ENCODE peak calls at places on chromosomes 11 and 22, in five cellular contexts. Q is fibroblast of pulmonary artery; S is iPS DF 6.9; O is CD4-positive, alpha-beta T cell; T is left cardiac atrium. I is an unnamed sample.

GRCh38 chr22:19059481-19060278 is 62.5 kb downstream of the DGCR2 start:
- DNase-seq in S (no peak), T (no peak), Q (no peak), O (no peak), I (no peak)

GRCh38 chr11:62879150-62879549 is 1.5 kb upstream of the SLC3A2 start:
- DNase-seq in S (no peak), Q (peak), T (no peak), O (no peak), I (no peak)

GRCh38 chr11:83502041-83502440 is 215.9 kb upstream of the CCDC90B start:
- DNase-seq in Q (no peak), S (no peak), O (no peak), T (no peak), I (peak)

GRCh38 chr11:9158898-9159391 is 67.5 kb upstream of the SCUBE2 start:
- DNase-seq in Q (peak), O (no peak), S (no peak), T (no peak), I (peak)

GRCh38 chr22:48576333-48577013 is 1251.2 kb downstream of the BRD1 start:
- DNase-seq in S (no peak), T (no peak), O (no peak), Q (no peak), I (no peak)

GRCh38 chr11:111001091-111001430 is 244.5 kb upstream of the POU2AF2 start:
- DNase-seq in S (no peak), O (no peak), Q (no peak), T (no peak), I (peak)

GRCh38 chr11:37786214-37786755 is 1188.2 kb upstream of the RAG2 start:
- DNase-seq in O (no peak), Q (peak), S (no peak), T (no peak), I (peak)

GRCh38 chr11:27653990-27654758 is 46.1 kb downstream of the BDNF start:
- DNase-seq in Q (no peak), O (no peak), T (no peak), S (no peak), I (no peak)

GRCh38 chr11:119480375-119481020 is 57.5 kb upstream of the THY1 start:
- DNase-seq in O (no peak), T (no peak), S (no peak), Q (no peak), I (no peak)

GRCh38 chr22:44133161-44133560 is 47.6 kb upstream of the PARVG start:
- DNase-seq in Q (no peak), O (no peak), T (no peak), S (no peak), I (peak)

GRCh38 chr11:112200252-112200651 is 24.9 kb downstream of the BCO2 start:
- DNase-seq in Q (no peak), S (no peak), T (no peak), O (no peak), I (no peak)

GRCh38 chr22:37752189-37753061 is 55.3 kb upstream of the GCAT start:
- DNase-seq in S (no peak), T (peak), Q (peak), O (no peak), I (peak)

GRCh38 chr22:36021649-36022048 is 7.0 kb downstream of the RBFOX2 start:
- DNase-seq in T (no peak), S (no peak), O (no peak), Q (no peak), I (no peak)

GRCh38 chr11:27934830-27935145 is 173.2 kb downstream of the KIF18A start:
- DNase-seq in S (no peak), Q (peak), T (no peak), O (no peak), I (peak)

GRCh38 chr11:107591446-107592236 is 694 bp downstream of the ELMOD1 start:
- DNase-seq in Q (no peak), S (no peak), T (no peak), O (no peak), I (peak)

GRCh38 chr22:37822079-37822833 is 926 bp upstream of the GALR3 start:
- DNase-seq in O (no peak), Q (no peak), T (no peak), S (no peak), I (no peak)

GRCh38 chr11:85955531-85955930 is 100.3 kb downstream of the CCDC83 start:
- DNase-seq in Q (peak), T (no peak), O (no peak), S (no peak), I (peak)

GRCh38 chr11:125315088-125315740 is 150.7 kb downstream of the PKNOX2 start:
- DNase-seq in T (peak), S (no peak), O (no peak), Q (peak), I (no peak)

GRCh38 chr11:72293910-72294533 is 50.0 kb upstream of the PHOX2A start:
- DNase-seq in S (no peak), O (no peak), Q (no peak), T (no peak), I (no peak)

GRCh38 chr11:59556115-59556882 is 45.0 kb downstream of the OR4D9 start:
- DNase-seq in S (no peak), O (peak), Q (peak), T (peak), I (peak)

GRCh38 chr11:103619480-103619879 is 417.0 kb upstream of the DDI1 start:
- DNase-seq in S (no peak), Q (peak), T (no peak), O (no peak), I (peak)

GRCh38 chr11:14894657-14895598 is 2.9 kb upstream of the CYP2R1 start:
- DNase-seq in Q (peak), O (no peak), T (peak), S (no peak), I (peak)

GRCh38 chr11:13450832-13451397 is 12.1 kb downstream of the BTBD10 start:
- DNase-seq in S (no peak), O (no peak), T (no peak), Q (no peak), I (no peak)

GRCh38 chr11:113506461-113506860 is 31.3 kb upstream of the DRD2 start:
- DNase-seq in T (no peak), Q (no peak), O (no peak), S (no peak), I (no peak)

GRCh38 chr11:124867700-124868099 is 2.5 kb downstream of the ROBO3 start:
- DNase-seq in S (no peak), Q (peak), O (no peak), T (no peak), I (peak)

GRCh38 chr22:31616315-31616980 is 45.6 kb downstream of the PISD start:
- DNase-seq in O (no peak), S (no peak), T (no peak), Q (no peak), I (no peak)

GRCh38 chr11:111540921-111541208 is 345 bp downstream of the LAYN start:
- DNase-seq in T (no peak), O (no peak), Q (no peak), S (no peak), I (no peak)

GRCh38 chr11:69836401-69836800 is 17.2 kb upstream of the FGF3 start:
- DNase-seq in O (no peak), Q (no peak), T (no peak), S (no peak), I (no peak)

GRCh38 chr22:27115816-27116256 is 458.4 kb downstream of the MIAT start:
- DNase-seq in T (no peak), S (no peak), Q (peak), O (no peak), I (peak)

GRCh38 chr11:2256293-2256913 is 14.0 kb downstream of the ASCL2 start:
- DNase-seq in Q (no peak), S (no peak), O (no peak), T (no peak), I (no peak)

I was measured in fibroblast of mammary gland.